ENCODE peak calls at places on chromosomes 6 and 20, in six cellular contexts. One of them, this sample, is unnamed.

GRCh38 chr6:69696273-69696672 is 100.5 kb downstream of the LMBRD1 start:
- DNase-seq in pancreas: no peak
- DNase-seq in HFFc6: no peak
- DNase-seq in CD4-positive, alpha-beta T cell: no peak
- DNase-seq in cardiac muscle cell: no peak
- DNase-seq in progenitor cell of endocrine pancreas: no peak
- DNase-seq in this sample: no peak

GRCh38 chr20:44495802-44496481 is 20.3 kb downstream of the TTPAL start:
- DNase-seq in pancreas: no peak
- DNase-seq in HFFc6: peak; percentile 99
- DNase-seq in CD4-positive, alpha-beta T cell: no peak
- DNase-seq in cardiac muscle cell: no peak
- DNase-seq in progenitor cell of endocrine pancreas: no peak
- DNase-seq in this sample: no peak

GRCh38 chr6:16198061-16198705 is 40.2 kb upstream of the GMPR start:
- DNase-seq in pancreas: peak; percentile 64
- DNase-seq in HFFc6: no peak
- DNase-seq in CD4-positive, alpha-beta T cell: no peak
- DNase-seq in cardiac muscle cell: no peak
- DNase-seq in progenitor cell of endocrine pancreas: no peak
- DNase-seq in this sample: no peak

GRCh38 chr20:4563534-4563933 is 158.2 kb upstream of the PRND start:
- DNase-seq in pancreas: no peak
- DNase-seq in HFFc6: peak; percentile 76
- DNase-seq in CD4-positive, alpha-beta T cell: no peak
- DNase-seq in cardiac muscle cell: peak; percentile 64
- DNase-seq in progenitor cell of endocrine pancreas: peak; percentile 29
- DNase-seq in this sample: peak; percentile 52

GRCh38 chr6:24401458-24401857 is 1.3 kb upstream of the MRS2 start:
- DNase-seq in pancreas: no peak
- DNase-seq in HFFc6: no peak
- DNase-seq in CD4-positive, alpha-beta T cell: no peak
- DNase-seq in cardiac muscle cell: peak; percentile 15
- DNase-seq in progenitor cell of endocrine pancreas: no peak
- DNase-seq in this sample: no peak

GRCh38 chr6:97947841-97948240 is 664.8 kb upstream of the MMS22L start:
- DNase-seq in pancreas: no peak
- DNase-seq in HFFc6: no peak
- DNase-seq in CD4-positive, alpha-beta T cell: no peak
- DNase-seq in cardiac muscle cell: peak; percentile 50
- DNase-seq in progenitor cell of endocrine pancreas: no peak
- DNase-seq in this sample: no peak

GRCh38 chr6:95325858-95326257 is 251.5 kb upstream of the MANEA start:
- DNase-seq in pancreas: no peak
- DNase-seq in HFFc6: no peak
- DNase-seq in CD4-positive, alpha-beta T cell: no peak
- DNase-seq in cardiac muscle cell: no peak
- DNase-seq in progenitor cell of endocrine pancreas: no peak
- DNase-seq in this sample: no peak

GRCh38 chr6:162940426-162940825 is 212.7 kb downstream of the PACRG start:
- DNase-seq in pancreas: no peak
- DNase-seq in HFFc6: no peak
- DNase-seq in CD4-positive, alpha-beta T cell: no peak
- DNase-seq in cardiac muscle cell: peak; percentile 34
- DNase-seq in progenitor cell of endocrine pancreas: no peak
- DNase-seq in this sample: no peak

GRCh38 chr6:52503853-52504777 is 72.7 kb downstream of the TRAM2 start:
- DNase-seq in pancreas: peak; percentile 95
- DNase-seq in HFFc6: peak; percentile 64
- DNase-seq in CD4-positive, alpha-beta T cell: no peak
- DNase-seq in cardiac muscle cell: no peak
- DNase-seq in progenitor cell of endocrine pancreas: no peak
- DNase-seq in this sample: no peak

GRCh38 chr20:51444472-51444871 is 98.0 kb downstream of the NFATC2 start:
- DNase-seq in pancreas: no peak
- DNase-seq in HFFc6: peak; percentile 63
- DNase-seq in CD4-positive, alpha-beta T cell: no peak
- DNase-seq in cardiac muscle cell: no peak
- DNase-seq in progenitor cell of endocrine pancreas: no peak
- DNase-seq in this sample: no peak

GRCh38 chr6:118889163-118889562 is 4.8 kb upstream of the ASF1A start:
- DNase-seq in pancreas: no peak
- DNase-seq in HFFc6: no peak
- DNase-seq in CD4-positive, alpha-beta T cell: no peak
- DNase-seq in cardiac muscle cell: no peak
- DNase-seq in progenitor cell of endocrine pancreas: no peak
- DNase-seq in this sample: no peak

GRCh38 chr20:35849726-35850125 is 77.9 kb downstream of the PHF20 start:
- DNase-seq in pancreas: no peak
- DNase-seq in HFFc6: no peak
- DNase-seq in CD4-positive, alpha-beta T cell: no peak
- DNase-seq in cardiac muscle cell: no peak
- DNase-seq in progenitor cell of endocrine pancreas: no peak
- DNase-seq in this sample: no peak

GRCh38 chr6:2021713-2022125 is 223.7 kb downstream of the GMDS start:
- DNase-seq in pancreas: peak; percentile 52
- DNase-seq in HFFc6: peak; percentile 43
- DNase-seq in CD4-positive, alpha-beta T cell: no peak
- DNase-seq in cardiac muscle cell: no peak
- DNase-seq in progenitor cell of endocrine pancreas: no peak
- DNase-seq in this sample: peak; percentile 13

GRCh38 chr6:105797313-105797970 is 288.7 kb upstream of the PRDM1 start:
- DNase-seq in pancreas: no peak
- DNase-seq in HFFc6: no peak
- DNase-seq in CD4-positive, alpha-beta T cell: no peak
- DNase-seq in cardiac muscle cell: no peak
- DNase-seq in progenitor cell of endocrine pancreas: no peak
- DNase-seq in this sample: no peak

GRCh38 chr20:42155586-42155985 is 537.4 kb upstream of the CHD6 start:
- DNase-seq in pancreas: no peak
- DNase-seq in HFFc6: no peak
- DNase-seq in CD4-positive, alpha-beta T cell: no peak
- DNase-seq in cardiac muscle cell: no peak
- DNase-seq in progenitor cell of endocrine pancreas: no peak
- DNase-seq in this sample: no peak

GRCh38 chr6:33091957-33092356 is 16.2 kb downstream of the HLA-DPB1 start:
- DNase-seq in pancreas: no peak
- DNase-seq in HFFc6: no peak
- DNase-seq in CD4-positive, alpha-beta T cell: peak; percentile 66
- DNase-seq in cardiac muscle cell: peak; percentile 47
- DNase-seq in progenitor cell of endocrine pancreas: no peak
- DNase-seq in this sample: peak; percentile 28

GRCh38 chr6:118618676-118619377 is 32.6 kb downstream of the CEP85L start:
- DNase-seq in pancreas: peak; percentile 65
- DNase-seq in HFFc6: peak; percentile 16
- DNase-seq in CD4-positive, alpha-beta T cell: peak; percentile 73
- DNase-seq in cardiac muscle cell: peak; percentile 42
- DNase-seq in progenitor cell of endocrine pancreas: peak; percentile 23
- DNase-seq in this sample: peak; percentile 49

GRCh38 chr6:161618816-161619454 is 345.1 kb upstream of the AGPAT4 start:
- DNase-seq in pancreas: no peak
- DNase-seq in HFFc6: no peak
- DNase-seq in CD4-positive, alpha-beta T cell: no peak
- DNase-seq in cardiac muscle cell: peak; percentile 59
- DNase-seq in progenitor cell of endocrine pancreas: no peak
- DNase-seq in this sample: peak; percentile 36

GRCh38 chr20:53162251-53162835 is 190.2 kb downstream of the TSHZ2 start:
- DNase-seq in pancreas: no peak
- DNase-seq in HFFc6: peak; percentile 5
- DNase-seq in CD4-positive, alpha-beta T cell: no peak
- DNase-seq in cardiac muscle cell: peak; percentile 43
- DNase-seq in progenitor cell of endocrine pancreas: no peak
- DNase-seq in this sample: peak; percentile 57

GRCh38 chr6:138307816-138308727 is 69.6 kb upstream of the SMIM28 start:
- DNase-seq in pancreas: no peak
- DNase-seq in HFFc6: peak; percentile 56
- DNase-seq in CD4-positive, alpha-beta T cell: no peak
- DNase-seq in cardiac muscle cell: no peak
- DNase-seq in progenitor cell of endocrine pancreas: no peak
- DNase-seq in this sample: no peak

GRCh38 chr20:9660236-9660868 is 146.0 kb downstream of the LAMP5 start:
- DNase-seq in pancreas: no peak
- DNase-seq in HFFc6: no peak
- DNase-seq in CD4-positive, alpha-beta T cell: no peak
- DNase-seq in cardiac muscle cell: peak; percentile 79
- DNase-seq in progenitor cell of endocrine pancreas: peak; percentile 36
- DNase-seq in this sample: peak; percentile 77

GRCh38 chr20:60381643-60382400 is 423.6 kb downstream of the CDH26 start:
- DNase-seq in pancreas: no peak
- DNase-seq in HFFc6: no peak
- DNase-seq in CD4-positive, alpha-beta T cell: no peak
- DNase-seq in cardiac muscle cell: no peak
- DNase-seq in progenitor cell of endocrine pancreas: no peak
- DNase-seq in this sample: no peak

GRCh38 chr20:9935285-9935684 is 96.4 kb upstream of the PAK5 start:
- DNase-seq in pancreas: no peak
- DNase-seq in HFFc6: no peak
- DNase-seq in CD4-positive, alpha-beta T cell: no peak
- DNase-seq in cardiac muscle cell: no peak
- DNase-seq in progenitor cell of endocrine pancreas: no peak
- DNase-seq in this sample: no peak

GRCh38 chr20:48617481-48617880 is 210.3 kb downstream of the PREX1 start:
- DNase-seq in pancreas: no peak
- DNase-seq in HFFc6: no peak
- DNase-seq in CD4-positive, alpha-beta T cell: no peak
- DNase-seq in cardiac muscle cell: no peak
- DNase-seq in progenitor cell of endocrine pancreas: no peak
- DNase-seq in this sample: no peak

GRCh38 chr20:37527638-37528441 is at the start of gene BLCAP:
- DNase-seq in pancreas: peak; percentile 95
- DNase-seq in HFFc6: peak; percentile 83
- DNase-seq in CD4-positive, alpha-beta T cell: peak; percentile 92
- DNase-seq in cardiac muscle cell: peak; percentile 93
- DNase-seq in progenitor cell of endocrine pancreas: peak; percentile 78
- DNase-seq in this sample: peak; percentile 89
- TF ChIP-seq CTCF in pancreas: no peak
- TF ChIP-seq CTCF in HFFc6: no peak
- TF ChIP-seq CTCF in CD4-positive, alpha-beta T cell: no peak
- TF ChIP-seq CTCF in cardiac muscle cell: no peak
- TF ChIP-seq CTCF in progenitor cell of endocrine pancreas: no peak
- TF ChIP-seq CTCF in this sample: no peak

GRCh38 chr6:4398806-4399205 is 263.4 kb upstream of the ECI2 start:
- DNase-seq in pancreas: no peak
- DNase-seq in HFFc6: no peak
- DNase-seq in CD4-positive, alpha-beta T cell: no peak
- DNase-seq in cardiac muscle cell: no peak
- DNase-seq in progenitor cell of endocrine pancreas: no peak
- DNase-seq in this sample: no peak

GRCh38 chr6:4394786-4395185 is 259.4 kb upstream of the ECI2 start:
- DNase-seq in pancreas: no peak
- DNase-seq in HFFc6: no peak
- DNase-seq in CD4-positive, alpha-beta T cell: no peak
- DNase-seq in cardiac muscle cell: no peak
- DNase-seq in progenitor cell of endocrine pancreas: no peak
- DNase-seq in this sample: no peak

GRCh38 chr6:4397307-4397706 is 261.9 kb upstream of the ECI2 start:
- DNase-seq in pancreas: no peak
- DNase-seq in HFFc6: no peak
- DNase-seq in CD4-positive, alpha-beta T cell: no peak
- DNase-seq in cardiac muscle cell: no peak
- DNase-seq in progenitor cell of endocrine pancreas: no peak
- DNase-seq in this sample: no peak

GRCh38 chr6:4395386-4395785 is 260.0 kb upstream of the ECI2 start:
- DNase-seq in pancreas: no peak
- DNase-seq in HFFc6: no peak
- DNase-seq in CD4-positive, alpha-beta T cell: no peak
- DNase-seq in cardiac muscle cell: no peak
- DNase-seq in progenitor cell of endocrine pancreas: no peak
- DNase-seq in this sample: no peak

DNA sequence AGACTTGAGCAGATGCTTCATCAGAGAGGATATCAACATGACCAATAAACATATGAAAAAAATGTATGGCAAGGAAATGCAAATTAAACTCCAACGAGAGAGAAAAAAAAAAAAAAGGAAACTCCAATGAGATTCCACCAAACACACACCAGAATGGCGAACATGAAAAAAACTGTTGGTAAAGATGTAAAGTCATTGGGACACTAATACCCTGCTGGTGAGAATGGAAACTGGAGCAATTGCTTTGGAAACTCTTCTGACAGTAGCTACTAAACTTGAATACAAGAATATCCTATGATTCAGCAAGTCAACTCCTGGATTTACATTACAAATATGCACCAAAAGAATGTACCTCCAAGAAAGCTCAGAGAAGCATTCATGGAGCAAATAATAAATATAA is 260.7 kb upstream of the ECI2 start:
- DNase-seq in pancreas: no peak
- DNase-seq in HFFc6: peak; percentile 35
- DNase-seq in CD4-positive, alpha-beta T cell: no peak
- DNase-seq in cardiac muscle cell: no peak
- DNase-seq in progenitor cell of endocrine pancreas: no peak
- DNase-seq in this sample: no peak
- TF ChIP-seq CTCF in pancreas: no peak
- TF ChIP-seq CTCF in HFFc6: peak; percentile 52
- TF ChIP-seq CTCF in CD4-positive, alpha-beta T cell: no peak
- TF ChIP-seq CTCF in cardiac muscle cell: no peak
- TF ChIP-seq CTCF in progenitor cell of endocrine pancreas: peak; percentile 17
- TF ChIP-seq CTCF in this sample: no peak

DNA sequence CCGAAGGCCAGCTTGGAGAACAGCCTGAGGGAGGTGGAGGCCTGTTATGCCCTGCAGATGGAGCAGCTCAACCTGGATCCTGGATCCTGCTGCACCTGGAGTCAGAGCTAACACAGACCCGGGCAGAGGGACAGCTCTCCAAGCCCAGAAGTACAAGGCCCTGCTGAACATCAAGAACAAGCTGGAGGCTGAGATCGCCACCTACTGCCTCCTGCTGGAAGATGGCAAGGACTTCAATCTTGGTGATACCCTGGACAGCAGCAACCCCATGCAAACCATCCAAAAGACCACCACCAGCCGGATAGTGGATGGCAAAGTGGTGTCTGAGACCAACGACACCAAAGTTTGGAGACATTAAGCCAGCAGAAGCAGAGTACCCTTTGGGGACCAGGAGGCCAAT is 223.5 kb upstream of the ID4 start:
- DNase-seq in pancreas: no peak
- DNase-seq in HFFc6: no peak
- DNase-seq in CD4-positive, alpha-beta T cell: no peak
- DNase-seq in cardiac muscle cell: no peak
- DNase-seq in progenitor cell of endocrine pancreas: no peak
- DNase-seq in this sample: no peak
- TF ChIP-seq CTCF in pancreas: no peak
- TF ChIP-seq CTCF in HFFc6: no peak
- TF ChIP-seq CTCF in CD4-positive, alpha-beta T cell: no peak
- TF ChIP-seq CTCF in cardiac muscle cell: no peak
- TF ChIP-seq CTCF in progenitor cell of endocrine pancreas: no peak
- TF ChIP-seq CTCF in this sample: no peak

DNA sequence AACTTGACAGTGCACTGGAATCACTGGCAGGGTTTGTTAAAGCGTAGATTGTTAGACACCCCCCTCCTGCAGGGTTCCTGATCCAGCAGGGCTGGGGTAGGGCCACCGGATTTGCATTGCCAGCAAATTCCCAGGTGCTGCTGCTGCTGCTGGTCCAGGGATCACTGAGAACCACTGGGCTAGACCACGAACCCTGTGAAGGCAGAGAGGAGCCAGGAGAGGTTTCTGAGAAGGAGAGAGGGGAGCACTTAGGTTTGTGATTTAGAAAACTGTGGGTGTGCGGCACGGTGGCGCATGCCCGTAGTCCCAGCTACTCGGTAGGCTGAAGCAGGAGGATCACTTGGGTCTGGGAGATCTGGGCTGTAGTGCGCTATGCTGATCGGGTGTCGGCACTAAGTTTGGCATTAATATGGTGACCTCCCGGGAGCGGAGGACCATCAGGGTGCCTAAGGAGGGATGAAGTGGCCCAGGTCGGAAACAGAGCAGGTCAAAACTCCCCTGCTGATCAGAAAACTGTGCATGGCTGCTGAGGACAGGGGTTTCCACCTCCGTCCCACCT is 53.6 kb upstream of the FAM83D start:
- DNase-seq in pancreas: no peak
- DNase-seq in HFFc6: no peak
- DNase-seq in CD4-positive, alpha-beta T cell: no peak
- DNase-seq in cardiac muscle cell: no peak
- DNase-seq in progenitor cell of endocrine pancreas: no peak
- DNase-seq in this sample: no peak
- TF ChIP-seq CTCF in pancreas: no peak
- TF ChIP-seq CTCF in HFFc6: no peak
- TF ChIP-seq CTCF in CD4-positive, alpha-beta T cell: no peak
- TF ChIP-seq CTCF in cardiac muscle cell: no peak
- TF ChIP-seq CTCF in progenitor cell of endocrine pancreas: no peak
- TF ChIP-seq CTCF in this sample: no peak

This sample was measured in nephron progenitor cell.